ENCODE peak calls at places on chromosomes 1 and 21, in nine cellular contexts. One of them, this sample, is unnamed. For H3K36me3, the result is how much of the 10 kb centered on the place peaks cover.

GRCh38 chr1:220761688-220762427 is 13.7 kb downstream of the MTARC2 start:
- DNase-seq in body of pancreas: peak
- DNase-seq in prostate gland: no peak
- DNase-seq in BJ: no peak
- DNase-seq in thyroid gland: no peak
- DNase-seq in CD8-positive, alpha-beta T cell: no peak
- DNase-seq in neural progenitor cell: no peak
- DNase-seq in left ventricle myocardium inferior: no peak
- DNase-seq in Panc1: no peak
- DNase-seq in this sample: no peak

GRCh38 chr1:159584536-159584935 is 3.1 kb upstream of the APCS start:
- DNase-seq in body of pancreas: no peak
- DNase-seq in prostate gland: no peak
- DNase-seq in BJ: no peak
- DNase-seq in thyroid gland: no peak
- DNase-seq in CD8-positive, alpha-beta T cell: no peak
- DNase-seq in neural progenitor cell: no peak
- DNase-seq in left ventricle myocardium inferior: no peak
- DNase-seq in Panc1: no peak
- DNase-seq in this sample: no peak

GRCh38 chr1:192903142-192903541 is 94.3 kb downstream of the RGS2 start:
- DNase-seq in body of pancreas: peak
- DNase-seq in prostate gland: no peak
- DNase-seq in BJ: no peak
- DNase-seq in thyroid gland: no peak
- DNase-seq in CD8-positive, alpha-beta T cell: no peak
- DNase-seq in neural progenitor cell: no peak
- DNase-seq in left ventricle myocardium inferior: no peak
- DNase-seq in Panc1: no peak
- DNase-seq in this sample: no peak

GRCh38 chr1:92356956-92357355 is 58.1 kb downstream of the RPAP2 start:
- DNase-seq in body of pancreas: no peak
- DNase-seq in prostate gland: no peak
- DNase-seq in BJ: peak
- DNase-seq in thyroid gland: no peak
- DNase-seq in CD8-positive, alpha-beta T cell: no peak
- DNase-seq in neural progenitor cell: no peak
- DNase-seq in left ventricle myocardium inferior: no peak
- DNase-seq in Panc1: no peak
- DNase-seq in this sample: peak

GRCh38 chr1:78047131-78047530 is 1.4 kb downstream of the GIPC2 start:
- DNase-seq in body of pancreas: peak
- DNase-seq in prostate gland: no peak
- DNase-seq in BJ: no peak
- DNase-seq in thyroid gland: no peak
- DNase-seq in CD8-positive, alpha-beta T cell: no peak
- DNase-seq in neural progenitor cell: no peak
- DNase-seq in left ventricle myocardium inferior: no peak
- DNase-seq in Panc1: no peak
- DNase-seq in this sample: no peak

GRCh38 chr1:64470670-64471217 is 815 bp downstream of the CACHD1 start:
- DNase-seq in body of pancreas: peak
- DNase-seq in prostate gland: peak
- DNase-seq in BJ: no peak
- DNase-seq in thyroid gland: peak
- DNase-seq in CD8-positive, alpha-beta T cell: peak
- DNase-seq in neural progenitor cell: peak
- DNase-seq in left ventricle myocardium inferior: peak
- DNase-seq in Panc1: no peak
- DNase-seq in this sample: no peak

GRCh38 chr1:106921186-106921585 is 135.3 kb upstream of the PRMT6 start:
- DNase-seq in body of pancreas: no peak
- DNase-seq in prostate gland: no peak
- DNase-seq in BJ: no peak
- DNase-seq in thyroid gland: no peak
- DNase-seq in CD8-positive, alpha-beta T cell: no peak
- DNase-seq in neural progenitor cell: no peak
- DNase-seq in left ventricle myocardium inferior: no peak
- DNase-seq in Panc1: no peak
- DNase-seq in this sample: no peak

GRCh38 chr1:206693029-206693428 is 8.3 kb downstream of the MAPKAPK2 start:
- DNase-seq in body of pancreas: peak
- DNase-seq in prostate gland: peak
- DNase-seq in BJ: no peak
- DNase-seq in thyroid gland: peak
- DNase-seq in CD8-positive, alpha-beta T cell: no peak
- DNase-seq in neural progenitor cell: no peak
- DNase-seq in left ventricle myocardium inferior: peak
- DNase-seq in Panc1: no peak
- DNase-seq in this sample: peak

GRCh38 chr1:119316870-119317416 is 51.6 kb upstream of the HAO2 start:
- DNase-seq in body of pancreas: no peak
- DNase-seq in prostate gland: no peak
- DNase-seq in BJ: no peak
- DNase-seq in thyroid gland: no peak
- DNase-seq in CD8-positive, alpha-beta T cell: no peak
- DNase-seq in neural progenitor cell: peak
- DNase-seq in left ventricle myocardium inferior: no peak
- DNase-seq in Panc1: no peak
- DNase-seq in this sample: no peak

GRCh38 chr1:63973005-63973419 is 199.2 kb downstream of the ROR1 start:
- DNase-seq in body of pancreas: no peak
- DNase-seq in prostate gland: no peak
- DNase-seq in BJ: no peak
- DNase-seq in thyroid gland: no peak
- DNase-seq in CD8-positive, alpha-beta T cell: no peak
- DNase-seq in neural progenitor cell: no peak
- DNase-seq in left ventricle myocardium inferior: no peak
- DNase-seq in Panc1: no peak
- DNase-seq in this sample: no peak

GRCh38 chr1:175220853-175221547 is 28.4 kb upstream of the KIAA0040 start:
- DNase-seq in body of pancreas: no peak
- DNase-seq in prostate gland: no peak
- DNase-seq in BJ: no peak
- DNase-seq in thyroid gland: no peak
- DNase-seq in CD8-positive, alpha-beta T cell: no peak
- DNase-seq in neural progenitor cell: peak
- DNase-seq in left ventricle myocardium inferior: no peak
- DNase-seq in Panc1: no peak
- DNase-seq in this sample: no peak

GRCh38 chr1:219945795-219946194 is 17.4 kb upstream of the SLC30A10 start:
- DNase-seq in body of pancreas: no peak
- DNase-seq in prostate gland: no peak
- DNase-seq in BJ: no peak
- DNase-seq in thyroid gland: no peak
- DNase-seq in CD8-positive, alpha-beta T cell: no peak
- DNase-seq in neural progenitor cell: no peak
- DNase-seq in left ventricle myocardium inferior: no peak
- DNase-seq in Panc1: no peak
- DNase-seq in this sample: no peak

GRCh38 chr1:54334996-54335395 is 71.2 kb downstream of the SSBP3 start:
- DNase-seq in body of pancreas: no peak
- DNase-seq in prostate gland: no peak
- DNase-seq in BJ: peak
- DNase-seq in thyroid gland: no peak
- DNase-seq in CD8-positive, alpha-beta T cell: no peak
- DNase-seq in neural progenitor cell: no peak
- DNase-seq in left ventricle myocardium inferior: no peak
- DNase-seq in Panc1: no peak
- DNase-seq in this sample: peak

GRCh38 chr1:9731561-9731960 is 80.0 kb downstream of the PIK3CD start:
- DNase-seq in body of pancreas: no peak
- DNase-seq in prostate gland: no peak
- DNase-seq in BJ: no peak
- DNase-seq in thyroid gland: no peak
- DNase-seq in CD8-positive, alpha-beta T cell: no peak
- DNase-seq in neural progenitor cell: no peak
- DNase-seq in left ventricle myocardium inferior: no peak
- DNase-seq in Panc1: no peak
- DNase-seq in this sample: no peak
- H3K36me3 ChIP-seq in body of pancreas: under half
- H3K36me3 ChIP-seq in prostate gland: half or more
- H3K36me3 ChIP-seq in BJ: half or more
- H3K36me3 ChIP-seq in thyroid gland: half or more
- H3K36me3 ChIP-seq in CD8-positive, alpha-beta T cell: half or more
- H3K36me3 ChIP-seq in neural progenitor cell: under half
- H3K36me3 ChIP-seq in left ventricle myocardium inferior: half or more
- H3K36me3 ChIP-seq in Panc1: under half
- H3K36me3 ChIP-seq in this sample: half or more

DNA sequence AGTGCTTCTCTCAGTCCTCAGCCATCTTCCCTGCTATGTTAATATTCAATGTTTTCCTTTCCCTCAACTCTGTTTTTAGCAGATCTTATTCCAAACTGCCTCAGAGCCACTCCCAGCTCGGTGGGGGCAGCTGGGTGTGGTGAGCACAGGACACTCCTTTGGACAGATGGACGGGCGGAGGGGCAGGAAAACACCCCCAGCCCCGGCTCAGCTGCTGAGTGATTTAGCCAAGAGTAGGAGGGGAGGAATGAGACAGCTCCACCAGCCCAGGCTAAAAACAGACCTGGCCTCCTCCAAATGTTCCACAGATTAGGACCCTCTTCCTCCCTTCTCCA is 71.1 kb downstream of the CD2 start:
- DNase-seq in body of pancreas: no peak
- DNase-seq in prostate gland: no peak
- DNase-seq in BJ: no peak
- DNase-seq in thyroid gland: no peak
- DNase-seq in CD8-positive, alpha-beta T cell: no peak
- DNase-seq in neural progenitor cell: no peak
- DNase-seq in left ventricle myocardium inferior: peak
- DNase-seq in Panc1: no peak
- DNase-seq in this sample: no peak
- TF ChIP-seq CTCF in body of pancreas: no peak
- TF ChIP-seq CTCF in prostate gland: no peak
- TF ChIP-seq CTCF in BJ: no peak
- TF ChIP-seq CTCF in thyroid gland: no peak
- TF ChIP-seq CTCF in CD8-positive, alpha-beta T cell: no peak
- TF ChIP-seq CTCF in neural progenitor cell: no peak
- TF ChIP-seq CTCF in left ventricle myocardium inferior: no peak
- TF ChIP-seq CTCF in Panc1: no peak
- TF ChIP-seq CTCF in this sample: no peak

GRCh38 chr1:99851850-99852454 is 1.8 kb downstream of the AGL start:
- DNase-seq in body of pancreas: no peak
- DNase-seq in prostate gland: no peak
- DNase-seq in BJ: no peak
- DNase-seq in thyroid gland: no peak
- DNase-seq in CD8-positive, alpha-beta T cell: no peak
- DNase-seq in neural progenitor cell: no peak
- DNase-seq in left ventricle myocardium inferior: no peak
- DNase-seq in Panc1: no peak
- DNase-seq in this sample: no peak
- H3K4me3 ChIP-seq in body of pancreas: no peak
- H3K4me3 ChIP-seq in prostate gland: no peak
- H3K4me3 ChIP-seq in BJ: no peak
- H3K4me3 ChIP-seq in thyroid gland: no peak
- H3K4me3 ChIP-seq in CD8-positive, alpha-beta T cell: no peak
- H3K4me3 ChIP-seq in neural progenitor cell: peak
- H3K4me3 ChIP-seq in left ventricle myocardium inferior: peak
- H3K4me3 ChIP-seq in Panc1: no peak
- H3K4me3 ChIP-seq in this sample: no peak

GRCh38 chr21:34878501-34878900 is 170.6 kb downstream of the RUNX1 start:
- DNase-seq in body of pancreas: no peak
- DNase-seq in prostate gland: no peak
- DNase-seq in BJ: no peak
- DNase-seq in thyroid gland: peak
- DNase-seq in CD8-positive, alpha-beta T cell: no peak
- DNase-seq in neural progenitor cell: no peak
- DNase-seq in left ventricle myocardium inferior: no peak
- DNase-seq in Panc1: no peak
- DNase-seq in this sample: no peak

GRCh38 chr21:34881894-34882371 is 167.2 kb downstream of the RUNX1 start:
- DNase-seq in body of pancreas: no peak
- DNase-seq in prostate gland: no peak
- DNase-seq in BJ: peak
- DNase-seq in thyroid gland: no peak
- DNase-seq in CD8-positive, alpha-beta T cell: no peak
- DNase-seq in neural progenitor cell: no peak
- DNase-seq in left ventricle myocardium inferior: no peak
- DNase-seq in Panc1: peak
- DNase-seq in this sample: no peak

GRCh38 chr21:34878940-34879339 is 170.2 kb downstream of the RUNX1 start:
- DNase-seq in body of pancreas: no peak
- DNase-seq in prostate gland: no peak
- DNase-seq in BJ: no peak
- DNase-seq in thyroid gland: no peak
- DNase-seq in CD8-positive, alpha-beta T cell: no peak
- DNase-seq in neural progenitor cell: no peak
- DNase-seq in left ventricle myocardium inferior: no peak
- DNase-seq in Panc1: no peak
- DNase-seq in this sample: no peak

GRCh38 chr21:34881421-34881820 is 167.7 kb downstream of the RUNX1 start:
- DNase-seq in body of pancreas: no peak
- DNase-seq in prostate gland: no peak
- DNase-seq in BJ: no peak
- DNase-seq in thyroid gland: no peak
- DNase-seq in CD8-positive, alpha-beta T cell: no peak
- DNase-seq in neural progenitor cell: no peak
- DNase-seq in left ventricle myocardium inferior: no peak
- DNase-seq in Panc1: no peak
- DNase-seq in this sample: peak

GRCh38 chr21:34880401-34880800 is 168.7 kb downstream of the RUNX1 start:
- DNase-seq in body of pancreas: no peak
- DNase-seq in prostate gland: no peak
- DNase-seq in BJ: no peak
- DNase-seq in thyroid gland: no peak
- DNase-seq in CD8-positive, alpha-beta T cell: no peak
- DNase-seq in neural progenitor cell: no peak
- DNase-seq in left ventricle myocardium inferior: no peak
- DNase-seq in Panc1: no peak
- DNase-seq in this sample: no peak
- H3K36me3 ChIP-seq in body of pancreas: under half
- H3K36me3 ChIP-seq in prostate gland: under half
- H3K36me3 ChIP-seq in BJ: under half
- H3K36me3 ChIP-seq in thyroid gland: under half
- H3K36me3 ChIP-seq in CD8-positive, alpha-beta T cell: under half
- H3K36me3 ChIP-seq in neural progenitor cell: under half
- H3K36me3 ChIP-seq in left ventricle myocardium inferior: under half
- H3K36me3 ChIP-seq in Panc1: under half
- H3K36me3 ChIP-seq in this sample: under half

This sample was measured in brain microvascular endothelial cell.